ENCODE peak calls at places on chromosomes 7 and 10, in five cellular contexts. H is right lobe of liver; I is thoracic aorta; X is CD4-positive, alpha-beta memory T cell; T is midbrain. W is an unnamed sample.

GRCh38 chr10:89207181-89207800 is at the start of gene CH25H:
- DNase-seq in H (peak; percentile 75), I (peak; percentile 42), X (peak; percentile 40), T (peak; percentile 84), W (peak; percentile 24)

GRCh38 chr10:48520594-48520993 is 84.3 kb downstream of the ARHGAP22 start:
- DNase-seq in H (no peak), I (no peak), X (no peak), T (no peak), W (no peak)

GRCh38 chr10:77603529-77603927 is 34.1 kb downstream of the KCNMA1 start:
- DNase-seq in H (no peak), I (no peak), X (no peak), T (no peak), W (peak; percentile 45)

GRCh38 chr10:15321431-15322321 is 49.4 kb downstream of the FAM171A1 start:
- DNase-seq in H (no peak), I (no peak), X (no peak), T (no peak), W (no peak)

GRCh38 chr10:46094931-46095755 is 49.1 kb upstream of the MSMB start:
- DNase-seq in H (no peak), I (no peak), X (no peak), T (no peak), W (no peak)

GRCh38 chr10:91614254-91614624 is 18.6 kb downstream of the PPP1R3C start:
- DNase-seq in H (no peak), I (no peak), X (no peak), T (no peak), W (no peak)

GRCh38 chr7:17952387-17952786 is 12.1 kb upstream of the SNX13 start:
- DNase-seq in H (no peak), I (no peak), X (no peak), T (no peak), W (no peak)

GRCh38 chr7:90788057-90788456 is 191.9 kb downstream of the CDK14 start:
- DNase-seq in H (no peak), I (no peak), X (no peak), T (no peak), W (no peak)

GRCh38 chr7:74525881-74526280 is 72.2 kb downstream of the GTF2IRD1 start:
- DNase-seq in H (no peak), I (no peak), X (no peak), T (no peak), W (no peak)

GRCh38 chr7:34162017-34162565 is 256.8 kb downstream of the BMPER start:
- DNase-seq in H (no peak), I (no peak), X (no peak), T (no peak), W (no peak)

GRCh38 chr10:125419146-125419545 is 258.8 kb upstream of the CTBP2 start:
- DNase-seq in H (no peak), I (no peak), X (no peak), T (no peak), W (no peak)

GRCh38 chr10:27504897-27505457 is 873 bp downstream of the RAB18 start:
- DNase-seq in H (no peak), I (no peak), X (no peak), T (no peak), W (no peak)